ENCODE peak calls at places on chromosome 2, in four cellular contexts. One of them, this sample, is unnamed.

GRCh38 chr2:222292113-222292737 is 6.6 kb downstream of the PAX3 start:
- DNase-seq in endothelial cell: no peak
- DNase-seq in foreskin fibroblast: no peak
- DNase-seq in stimulated activated CD4-positive, alpha-beta T cell treated with anti-CD3 and anti-CD28 coated beads, Interleukin-1b, Interleukin-23, amount 100 ng/mL, for 24 hours: no peak
- DNase-seq in this sample: no peak

GRCh38 chr2:44246436-44246835 is 28.8 kb upstream of the SLC3A1 start:
- DNase-seq in endothelial cell: no peak
- DNase-seq in foreskin fibroblast: no peak
- DNase-seq in stimulated activated CD4-positive, alpha-beta T cell treated with anti-CD3 and anti-CD28 coated beads, Interleukin-1b, Interleukin-23, amount 100 ng/mL, for 24 hours: no peak
- DNase-seq in this sample: no peak

GRCh38 chr2:144237845-144238637 is 281.9 kb downstream of the ZEB2 start:
- DNase-seq in endothelial cell: no peak
- DNase-seq in foreskin fibroblast: no peak
- DNase-seq in stimulated activated CD4-positive, alpha-beta T cell treated with anti-CD3 and anti-CD28 coated beads, Interleukin-1b, Interleukin-23, amount 100 ng/mL, for 24 hours: no peak
- DNase-seq in this sample: no peak

GRCh38 chr2:18104583-18105224 is 226.2 kb downstream of the KCNS3 start:
- DNase-seq in endothelial cell: no peak
- DNase-seq in foreskin fibroblast: no peak
- DNase-seq in stimulated activated CD4-positive, alpha-beta T cell treated with anti-CD3 and anti-CD28 coated beads, Interleukin-1b, Interleukin-23, amount 100 ng/mL, for 24 hours: no peak
- DNase-seq in this sample: no peak

GRCh38 chr2:42092084-42092996 is 44.5 kb downstream of the PKDCC start:
- DNase-seq in endothelial cell: no peak
- DNase-seq in foreskin fibroblast: no peak
- DNase-seq in stimulated activated CD4-positive, alpha-beta T cell treated with anti-CD3 and anti-CD28 coated beads, Interleukin-1b, Interleukin-23, amount 100 ng/mL, for 24 hours: no peak
- DNase-seq in this sample: no peak

GRCh38 chr2:107588960-107589542 is 237.6 kb upstream of the RGPD4 start:
- DNase-seq in endothelial cell: no peak
- DNase-seq in foreskin fibroblast: no peak
- DNase-seq in stimulated activated CD4-positive, alpha-beta T cell treated with anti-CD3 and anti-CD28 coated beads, Interleukin-1b, Interleukin-23, amount 100 ng/mL, for 24 hours: no peak
- DNase-seq in this sample: no peak

GRCh38 chr2:47653909-47654789 is 128.8 kb upstream of the MSH6 start:
- DNase-seq in endothelial cell: peak; percentile 40
- DNase-seq in foreskin fibroblast: no peak
- DNase-seq in stimulated activated CD4-positive, alpha-beta T cell treated with anti-CD3 and anti-CD28 coated beads, Interleukin-1b, Interleukin-23, amount 100 ng/mL, for 24 hours: no peak
- DNase-seq in this sample: no peak

GRCh38 chr2:240933966-240934700 is 28.0 kb downstream of the CROCC2 start:
- DNase-seq in endothelial cell: no peak
- DNase-seq in foreskin fibroblast: no peak
- DNase-seq in stimulated activated CD4-positive, alpha-beta T cell treated with anti-CD3 and anti-CD28 coated beads, Interleukin-1b, Interleukin-23, amount 100 ng/mL, for 24 hours: no peak
- DNase-seq in this sample: peak; percentile 5

GRCh38 chr2:219944861-219945260 is 317.4 kb downstream of the SLC4A3 start:
- DNase-seq in endothelial cell: no peak
- DNase-seq in foreskin fibroblast: no peak
- DNase-seq in stimulated activated CD4-positive, alpha-beta T cell treated with anti-CD3 and anti-CD28 coated beads, Interleukin-1b, Interleukin-23, amount 100 ng/mL, for 24 hours: no peak
- DNase-seq in this sample: no peak

GRCh38 chr2:241895732-241896641 is 26.5 kb downstream of the RTP5 start:
- DNase-seq in endothelial cell: peak; percentile 58
- DNase-seq in foreskin fibroblast: peak; percentile 47
- DNase-seq in stimulated activated CD4-positive, alpha-beta T cell treated with anti-CD3 and anti-CD28 coated beads, Interleukin-1b, Interleukin-23, amount 100 ng/mL, for 24 hours: no peak
- DNase-seq in this sample: no peak

GRCh38 chr2:200677161-200677560 is 91.3 kb downstream of the AOX1 start:
- DNase-seq in endothelial cell: no peak
- DNase-seq in foreskin fibroblast: no peak
- DNase-seq in stimulated activated CD4-positive, alpha-beta T cell treated with anti-CD3 and anti-CD28 coated beads, Interleukin-1b, Interleukin-23, amount 100 ng/mL, for 24 hours: no peak
- DNase-seq in this sample: no peak

GRCh38 chr2:24919100-24919976 is 699 bp downstream of the ADCY3 start:
- DNase-seq in endothelial cell: peak; percentile 34
- DNase-seq in foreskin fibroblast: no peak
- DNase-seq in stimulated activated CD4-positive, alpha-beta T cell treated with anti-CD3 and anti-CD28 coated beads, Interleukin-1b, Interleukin-23, amount 100 ng/mL, for 24 hours: no peak
- DNase-seq in this sample: no peak

GRCh38 chr2:160561551-160562280 is 68.1 kb upstream of the RBMS1 start:
- DNase-seq in endothelial cell: no peak
- DNase-seq in foreskin fibroblast: peak; percentile 45
- DNase-seq in stimulated activated CD4-positive, alpha-beta T cell treated with anti-CD3 and anti-CD28 coated beads, Interleukin-1b, Interleukin-23, amount 100 ng/mL, for 24 hours: no peak
- DNase-seq in this sample: no peak

GRCh38 chr2:30930716-30931115 is 123.5 kb upstream of the CAPN13 start:
- DNase-seq in endothelial cell: no peak
- DNase-seq in foreskin fibroblast: no peak
- DNase-seq in stimulated activated CD4-positive, alpha-beta T cell treated with anti-CD3 and anti-CD28 coated beads, Interleukin-1b, Interleukin-23, amount 100 ng/mL, for 24 hours: no peak
- DNase-seq in this sample: no peak

This sample was measured in omental fat pad.